ENCODE peak calls at places on chromosomes 6 and 20, in ten cellular contexts. B is cardiac muscle cell; L is neuronal stem cell; W is prostate gland; K is ovary; E is endodermal cell; D is neural progenitor cell; S is CD8-positive, alpha-beta T cell; X is pancreas; M is left ventricle myocardium inferior. N is an unnamed sample. For H3K36me3 and H3K27me3, the result is how much of the 10 kb centered on the place peaks cover.

GRCh38 chr6:51323056-51323455 is 504.4 kb downstream of the TFAP2B start:
- DNase-seq in B (no peak), L (no peak), W (no peak), K (no peak), E (no peak), D (peak), S (no peak), X (no peak), M (no peak), N (no peak)

GRCh38 chr20:37764333-37764935 is 70.6 kb downstream of the CTNNBL1 start:
- DNase-seq in B (no peak), L (no peak), W (no peak), K (no peak), E (no peak), D (no peak), S (no peak), X (no peak), M (no peak), N (no peak)

GRCh38 chr20:21106171-21106694 is at the start of gene LINC00237:
- DNase-seq in B (no peak), L (no peak), W (no peak), K (no peak), E (peak), D (peak), S (no peak), X (no peak), M (no peak), N (peak)

GRCh38 chr6:1313364-1313754 is 1.5 kb downstream of the FOXQ1 start:
- DNase-seq in B (no peak), L (no peak), W (no peak), K (no peak), E (no peak), D (no peak), S (no peak), X (peak), M (no peak), N (no peak)

GRCh38 chr6:7758456-7758855 is 32.6 kb downstream of the BMP6 start:
- DNase-seq in B (no peak), L (no peak), W (no peak), K (no peak), E (no peak), D (no peak), S (no peak), X (no peak), M (no peak), N (no peak)

GRCh38 chr20:34299925-34300806 is 3.0 kb downstream of the AHCY start:
- DNase-seq in B (no peak), L (no peak), W (peak), K (no peak), E (no peak), D (no peak), S (no peak), X (no peak), M (no peak), N (peak)

GRCh38 chr20:56299362-56299761 is 50.8 kb downstream of the MC3R start:
- DNase-seq in B (no peak), L (no peak), W (no peak), K (no peak), E (no peak), D (no peak), S (no peak), X (no peak), M (no peak), N (no peak)

GRCh38 chr6:130922922-130923321 is 95.7 kb downstream of the SMLR1 start:
- DNase-seq in B (no peak), L (no peak), W (no peak), K (no peak), E (no peak), D (no peak), S (no peak), X (no peak), M (no peak), N (no peak)

GRCh38 chr6:15088904-15089568 is 156.8 kb upstream of the JARID2 start:
- DNase-seq in B (no peak), L (no peak), W (no peak), K (no peak), E (no peak), D (no peak), S (no peak), X (no peak), M (no peak), N (no peak)

GRCh38 chr6:163180874-163181541 is 233.5 kb upstream of the QKI start:
- DNase-seq in B (peak), L (peak), W (peak), K (no peak), E (peak), D (peak), S (no peak), X (peak), M (peak), N (peak)

GRCh38 chr6:31497595-31498476 is at the start of gene MICB:
- DNase-seq in B (peak), L (peak), W (peak), K (peak), E (peak), D (peak), S (peak), X (peak), M (peak), N (peak)

GRCh38 chr6:135936606-135937005 is 85.1 kb downstream of the PDE7B start:
- DNase-seq in B (no peak), L (no peak), W (no peak), K (no peak), E (no peak), D (no peak), S (no peak), X (no peak), M (no peak), N (no peak)

GRCh38 chr20:50450961-50451752 is 59.0 kb upstream of the PTPN1 start:
- DNase-seq in B (peak), L (no peak), W (no peak), K (peak), E (peak), D (peak), S (peak), X (no peak), M (no peak), N (peak)

GRCh38 chr20:3238616-3239025 is 369 bp downstream of the SLC4A11 start:
- DNase-seq in B (no peak), L (peak), W (peak), K (no peak), E (peak), D (peak), S (no peak), X (no peak), M (no peak), N (peak)

GRCh38 chr6:7727150-7727950 is 1.5 kb downstream of the BMP6 start:
- DNase-seq in B (peak), L (peak), W (no peak), K (no peak), E (peak), D (peak), S (no peak), X (no peak), M (no peak), N (peak)

GRCh38 chr6:155530219-155530834 is 74.7 kb upstream of the NOX3 start:
- DNase-seq in B (peak), L (no peak), W (no peak), K (no peak), E (no peak), D (peak), S (no peak), X (no peak), M (no peak), N (peak)

GRCh38 chr6:38528196-38528965 is 111.3 kb downstream of the BTBD9 start:
- DNase-seq in B (no peak), L (no peak), W (no peak), K (no peak), E (no peak), D (no peak), S (no peak), X (no peak), M (no peak), N (no peak)

GRCh38 chr20:13041574-13042457 is 33.0 kb downstream of the SPTLC3 start:
- DNase-seq in B (no peak), L (no peak), W (no peak), K (no peak), E (no peak), D (no peak), S (no peak), X (no peak), M (no peak), N (no peak)

GRCh38 chr20:25148181-25148981 is 47.1 kb upstream of the ENTPD6 start:
- DNase-seq in B (peak), L (no peak), W (peak), K (peak), E (peak), D (peak), S (peak), X (peak), M (peak), N (peak)

GRCh38 chr6:138493413-138493812 is 5.9 kb downstream of the NHSL1 start:
- DNase-seq in B (peak), L (no peak), W (peak), K (no peak), E (no peak), D (peak), S (no peak), X (peak), M (no peak), N (peak)

GRCh38 chr6:132750455-132751248 is 7.1 kb downstream of the VNN2 start:
- DNase-seq in B (no peak), L (no peak), W (no peak), K (no peak), E (no peak), D (no peak), S (no peak), X (no peak), M (no peak), N (no peak)

GRCh38 chr6:169008641-169009040 is 245.0 kb downstream of the THBS2 start:
- DNase-seq in B (no peak), L (no peak), W (no peak), K (no peak), E (no peak), D (no peak), S (no peak), X (no peak), M (no peak), N (no peak)

GRCh38 chr6:152769159-152769558 is 18.6 kb downstream of the VIP start:
- DNase-seq in B (no peak), L (no peak), W (no peak), K (no peak), E (no peak), D (no peak), S (no peak), X (no peak), M (no peak), N (no peak)

GRCh38 chr6:47654255-47654654 is 44.1 kb upstream of the ADGRF4 start:
- DNase-seq in B (no peak), L (no peak), W (no peak), K (no peak), E (no peak), D (no peak), S (no peak), X (no peak), M (no peak), N (no peak)

GRCh38 chr6:97189767-97190166 is 93.2 kb downstream of the MMS22L start:
- DNase-seq in B (no peak), L (no peak), W (no peak), K (no peak), E (no peak), D (no peak), S (no peak), X (no peak), M (no peak), N (no peak)

GRCh38 chr6:89680551-89680950 is 42.0 kb upstream of the LYRM2 start:
- DNase-seq in B (no peak), L (no peak), W (no peak), K (no peak), E (no peak), D (no peak), S (no peak), X (no peak), M (no peak), N (no peak)
- H3K36me3 ChIP-seq in B (half or more), L (under half), W (under half), K (under half), E (half or more), D (under half), S (half or more), X (under half), M (half or more), N (half or more)

GRCh38 chr6:22363166-22363965 is 66.5 kb upstream of the PRL start:
- DNase-seq in B (no peak), L (no peak), W (peak), K (no peak), E (no peak), D (no peak), S (no peak), X (no peak), M (no peak), N (no peak)

GRCh38 chr6:22361576-22361975 is 64.7 kb upstream of the PRL start:
- DNase-seq in B (no peak), L (no peak), W (no peak), K (no peak), E (no peak), D (no peak), S (no peak), X (no peak), M (no peak), N (no peak)

GRCh38 chr6:22363966-22364296 is 67.1 kb upstream of the PRL start:
- DNase-seq in B (no peak), L (no peak), W (no peak), K (no peak), E (no peak), D (no peak), S (no peak), X (no peak), M (no peak), N (no peak)

GRCh38 chr6:22364314-22364713 is 67.5 kb upstream of the PRL start:
- DNase-seq in B (no peak), L (no peak), W (no peak), K (no peak), E (no peak), D (no peak), S (no peak), X (no peak), M (no peak), N (no peak)

GRCh38 chr6:22362361-22362760 is 65.5 kb upstream of the PRL start:
- DNase-seq in B (no peak), L (no peak), W (no peak), K (no peak), E (no peak), D (no peak), S (no peak), X (no peak), M (no peak), N (no peak)
- H3K27me3 ChIP-seq in B (under half), L (under half), W (under half), K (under half), E (under half), D (under half), S (under half), X (under half), M (under half), N (under half)

DNA sequence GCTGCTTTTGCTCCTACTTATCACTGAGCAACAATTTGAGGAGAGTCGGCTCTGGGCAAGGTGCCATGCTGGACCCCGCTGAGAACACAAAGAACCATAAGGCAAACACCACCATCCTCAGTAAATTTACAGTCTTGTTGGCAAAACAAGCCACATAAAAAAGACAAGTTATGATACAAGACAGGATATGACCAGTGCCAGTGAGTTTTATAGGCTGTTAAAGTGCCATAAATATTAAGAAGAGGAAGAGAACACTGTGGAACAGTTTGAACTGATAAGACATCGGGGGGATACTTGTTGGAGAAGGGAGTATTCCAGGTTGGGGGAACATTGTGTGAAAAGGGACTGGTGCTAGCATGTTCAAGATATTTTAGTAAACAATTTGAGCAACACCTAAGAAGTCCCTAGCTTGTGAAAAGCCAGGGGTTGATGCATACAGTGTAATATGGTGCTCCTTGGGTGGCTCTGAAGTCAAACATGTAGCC is 25.3 kb upstream of the RIPOR2 start:
- DNase-seq in B (no peak), L (no peak), W (peak), K (peak), E (no peak), D (no peak), S (no peak), X (no peak), M (no peak), N (no peak)
- H3K4me3 ChIP-seq in B (no peak), L (no peak), W (no peak), K (no peak), E (no peak), D (no peak), S (peak), X (no peak), M (no peak), N (no peak)

GRCh38 chr6:111576302-111576701 is 29.4 kb downstream of the TRAF3IP2 start:
- DNase-seq in B (no peak), L (no peak), W (no peak), K (no peak), E (no peak), D (no peak), S (no peak), X (no peak), M (no peak), N (no peak)
- H3K36me3 ChIP-seq in B (under half), L (under half), W (under half), K (under half), E (half or more), D (under half), S (under half), X (under half), M (under half), N (under half)

GRCh38 chr20:57557926-57558613 is 2.8 kb upstream of the PCK1 start:
- DNase-seq in B (no peak), L (no peak), W (no peak), K (no peak), E (no peak), D (no peak), S (no peak), X (no peak), M (no peak), N (no peak)

GRCh38 chr20:57556980-57557274 is 4.0 kb upstream of the PCK1 start:
- DNase-seq in B (no peak), L (no peak), W (no peak), K (no peak), E (no peak), D (no peak), S (no peak), X (no peak), M (no peak), N (no peak)

GRCh38 chr20:57558614-57559285 is 2.2 kb upstream of the PCK1 start:
- DNase-seq in B (no peak), L (no peak), W (no peak), K (no peak), E (no peak), D (no peak), S (no peak), X (no peak), M (no peak), N (no peak)

GRCh38 chr20:57553376-57554018 is 7.4 kb upstream of the PCK1 start:
- DNase-seq in B (no peak), L (no peak), W (no peak), K (no peak), E (no peak), D (no peak), S (no peak), X (no peak), M (no peak), N (no peak)

GRCh38 chr20:57555457-57556184 is 5.3 kb upstream of the PCK1 start:
- DNase-seq in B (no peak), L (no peak), W (no peak), K (no peak), E (no peak), D (no peak), S (no peak), X (no peak), M (no peak), N (no peak)
- H3K27me3 ChIP-seq in B (under half), L (under half), W (under half), K (under half), E (under half), D (under half), S (under half), X (under half), M (half or more), N (under half)

DNA sequence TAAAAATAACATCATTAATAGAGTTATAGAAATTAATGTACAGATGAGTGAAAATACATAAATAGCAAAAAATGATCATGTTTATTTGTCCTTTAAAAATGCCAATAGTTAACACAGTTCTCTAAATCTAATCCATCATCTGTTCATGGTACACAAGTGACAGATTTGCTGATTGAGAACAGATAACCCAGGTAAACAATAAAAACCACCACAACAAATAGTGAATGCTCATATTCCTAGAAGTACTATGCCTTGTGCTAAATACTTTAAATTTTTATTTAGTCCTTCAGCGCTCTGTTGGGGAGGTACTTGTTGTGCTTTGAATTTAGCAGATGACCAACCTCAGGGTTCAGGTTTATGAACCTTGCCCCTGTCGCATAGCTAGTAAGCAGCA is 382.2 kb upstream of the ID4 start:
- DNase-seq in B (no peak), L (no peak), W (no peak), K (no peak), E (no peak), D (no peak), S (no peak), X (no peak), M (no peak), N (no peak)
- H3K4me3 ChIP-seq in B (no peak), L (no peak), W (no peak), K (no peak), E (no peak), D (no peak), S (no peak), X (no peak), M (no peak), N (no peak)

GRCh38 chr20:47216819-47217410 is 139.6 kb downstream of the ZMYND8 start:
- DNase-seq in B (no peak), L (no peak), W (no peak), K (no peak), E (no peak), D (no peak), S (no peak), X (no peak), M (no peak), N (no peak)
- H3K36me3 ChIP-seq in B (under half), L (half or more), W (under half), K (under half), E (half or more), D (under half), S (under half), X (under half), M (half or more), N (under half)

N was measured in H7.